ENCODE peak calls at places on chromosomes 7 and 10, in five cellular contexts. C, G, R, A and H are unnamed samples.

GRCh38 chr7:16813232-16813616 is 8.4 kb upstream of the AGR2 start:
- DNase-seq in R (no peak), G (no peak), A (peak; percentile 32), C (peak; percentile 19), H (no peak)

GRCh38 chr7:107045195-107045960 is 873 bp downstream of the PRKAR2B start:
- DNase-seq in A (no peak), R (no peak), C (no peak), G (no peak), H (no peak)

GRCh38 chr7:134827889-134828288 is 48.5 kb downstream of the CALD1 start:
- DNase-seq in R (no peak), C (no peak), G (no peak), A (no peak), H (no peak)

GRCh38 chr7:55066938-55067337 is 48.1 kb downstream of the EGFR start:
- DNase-seq in R (no peak), C (no peak), G (no peak), A (no peak), H (no peak)

GRCh38 chr7:134792968-134793367 is 13.5 kb downstream of the CALD1 start:
- DNase-seq in A (no peak), G (no peak), C (no peak), R (no peak), H (no peak)

GRCh38 chr7:18877874-18878273 is 239.6 kb downstream of the TWIST1 start:
- DNase-seq in R (no peak), A (no peak), G (no peak), C (no peak), H (no peak)

GRCh38 chr10:97007417-97007816 is 175.3 kb downstream of the LCOR start:
- DNase-seq in A (no peak), R (no peak), C (no peak), G (no peak), H (no peak)

GRCh38 chr10:110147961-110148360 is 59.4 kb upstream of the MXI1 start:
- DNase-seq in G (no peak), A (no peak), C (no peak), R (no peak), H (no peak)

GRCh38 chr10:62754963-62755362 is 49.6 kb upstream of the ADO start:
- DNase-seq in C (no peak), R (no peak), A (no peak), G (no peak), H (no peak)

GRCh38 chr7:154794147-154794780 is 208.7 kb downstream of the PAXIP1 start:
- DNase-seq in R (no peak), G (no peak), A (no peak), C (no peak), H (no peak)

GRCh38 chr10:76306859-76307258 is 875.4 kb downstream of the LRMDA start:
- DNase-seq in G (no peak), R (no peak), C (no peak), A (no peak), H (no peak)

GRCh38 chr7:68678196-68678595 is 920.1 kb upstream of the AUTS2 start:
- DNase-seq in R (no peak), G (no peak), A (no peak), C (no peak), H (no peak)

GRCh38 chr10:24519950-24520349 is 203.7 kb downstream of the ARHGAP21 start:
- DNase-seq in G (no peak), R (peak; percentile 47), C (no peak), A (no peak), H (no peak)

GRCh38 chr10:43390791-43391190 is 18.2 kb downstream of the HNRNPF start:
- DNase-seq in R (no peak), G (peak; percentile 49), C (no peak), A (no peak), H (no peak)

GRCh38 chr7:151429555-151430331 is 10.2 kb downstream of the CRYGN start:
- DNase-seq in G (peak; percentile 49), C (peak; percentile 98), R (peak; percentile 60), A (peak; percentile 37), H (no peak)

GRCh38 chr7:8379264-8379663 is 54.1 kb upstream of the NXPH1 start:
- DNase-seq in C (peak; percentile 49), G (no peak), R (no peak), A (no peak), H (no peak)

GRCh38 chr7:138581065-138581464 is 120.1 kb downstream of the SVOPL start:
- DNase-seq in C (no peak), A (no peak), G (no peak), R (no peak), H (no peak)

GRCh38 chr7:89845952-89846351 is 308.3 kb upstream of the STEAP1 start:
- DNase-seq in A (no peak), G (no peak), R (no peak), C (no peak), H (no peak)

GRCh38 chr10:3132036-3133025 is 40.3 kb downstream of the PITRM1 start:
- DNase-seq in G (no peak), R (no peak), A (no peak), C (no peak), H (no peak)

GRCh38 chr7:140010194-140010895 is 52.4 kb downstream of the PARP12 start:
- DNase-seq in R (no peak), G (no peak), A (no peak), C (no peak), H (no peak)

GRCh38 chr7:99393363-99394187 is 14.8 kb downstream of the PDAP1 start:
- DNase-seq in C (peak; percentile 40), A (no peak), G (no peak), R (no peak), H (no peak)